ENCODE peak calls at places on chromosomes 1 and 21, in six cellular contexts. One of them, this sample, is unnamed.

GRCh38 chr1:70134148-70134547 is 71.2 kb downstream of the LRRC40 start:
- ATAC-seq in A549: no peak
- ATAC-seq in lower lobe of right lung: no peak
- ATAC-seq in heart left ventricle: peak; percentile 55
- ATAC-seq in psoas muscle: peak; percentile 95
- ATAC-seq in left lung: no peak
- ATAC-seq in this sample: no peak

GRCh38 chr1:111629190-111629954 is 9.8 kb downstream of the RAP1A start:
- ATAC-seq in A549: no peak
- ATAC-seq in lower lobe of right lung: no peak
- ATAC-seq in heart left ventricle: no peak
- ATAC-seq in psoas muscle: no peak
- ATAC-seq in left lung: no peak
- ATAC-seq in this sample: no peak

GRCh38 chr1:113021430-113022085 is 51.4 kb upstream of the LRIG2 start:
- ATAC-seq in A549: peak; percentile 30
- ATAC-seq in lower lobe of right lung: no peak
- ATAC-seq in heart left ventricle: no peak
- ATAC-seq in psoas muscle: no peak
- ATAC-seq in left lung: no peak
- ATAC-seq in this sample: no peak

GRCh38 chr1:41673806-41674205 is 189.3 kb upstream of the EDN2 start:
- ATAC-seq in A549: no peak
- ATAC-seq in lower lobe of right lung: no peak
- ATAC-seq in heart left ventricle: no peak
- ATAC-seq in psoas muscle: no peak
- ATAC-seq in left lung: no peak
- ATAC-seq in this sample: no peak

GRCh38 chr1:34190692-34191091 is 14.0 kb downstream of the C1orf94 start:
- ATAC-seq in A549: no peak
- ATAC-seq in lower lobe of right lung: no peak
- ATAC-seq in heart left ventricle: no peak
- ATAC-seq in psoas muscle: no peak
- ATAC-seq in left lung: no peak
- ATAC-seq in this sample: no peak

GRCh38 chr1:164671597-164672327 is 112.8 kb downstream of the PBX1 start:
- ATAC-seq in A549: no peak
- ATAC-seq in lower lobe of right lung: no peak
- ATAC-seq in heart left ventricle: no peak
- ATAC-seq in psoas muscle: no peak
- ATAC-seq in left lung: no peak
- ATAC-seq in this sample: no peak

GRCh38 chr1:71054281-71054731 is 6.7 kb upstream of the PTGER3 start:
- ATAC-seq in A549: peak; percentile 13
- ATAC-seq in lower lobe of right lung: peak; percentile 63
- ATAC-seq in heart left ventricle: no peak
- ATAC-seq in psoas muscle: peak; percentile 50
- ATAC-seq in left lung: no peak
- ATAC-seq in this sample: peak; percentile 19

GRCh38 chr1:153612755-153613331 is at the start of gene S100A16:
- ATAC-seq in A549: peak; percentile 65
- ATAC-seq in lower lobe of right lung: peak; percentile 77
- ATAC-seq in heart left ventricle: peak; percentile 43
- ATAC-seq in psoas muscle: peak; percentile 62
- ATAC-seq in left lung: peak; percentile 70
- ATAC-seq in this sample: peak; percentile 75

GRCh38 chr1:23611601-23612327 is 52.5 kb upstream of the ID3 start:
- ATAC-seq in A549: no peak
- ATAC-seq in lower lobe of right lung: no peak
- ATAC-seq in heart left ventricle: no peak
- ATAC-seq in psoas muscle: no peak
- ATAC-seq in left lung: no peak
- ATAC-seq in this sample: no peak

GRCh38 chr1:201539561-201540404 is 856 bp downstream of the NAV1 start:
- ATAC-seq in A549: no peak
- ATAC-seq in lower lobe of right lung: peak; percentile 34
- ATAC-seq in heart left ventricle: peak; percentile 49
- ATAC-seq in psoas muscle: peak; percentile 34
- ATAC-seq in left lung: peak; percentile 20
- ATAC-seq in this sample: peak; percentile 22

GRCh38 chr1:203463469-203464062 is 12.0 kb upstream of the PRELP start:
- ATAC-seq in A549: peak; percentile 52
- ATAC-seq in lower lobe of right lung: peak; percentile 18
- ATAC-seq in heart left ventricle: peak; percentile 10
- ATAC-seq in psoas muscle: no peak
- ATAC-seq in left lung: peak; percentile 37
- ATAC-seq in this sample: peak; percentile 32

DNA sequence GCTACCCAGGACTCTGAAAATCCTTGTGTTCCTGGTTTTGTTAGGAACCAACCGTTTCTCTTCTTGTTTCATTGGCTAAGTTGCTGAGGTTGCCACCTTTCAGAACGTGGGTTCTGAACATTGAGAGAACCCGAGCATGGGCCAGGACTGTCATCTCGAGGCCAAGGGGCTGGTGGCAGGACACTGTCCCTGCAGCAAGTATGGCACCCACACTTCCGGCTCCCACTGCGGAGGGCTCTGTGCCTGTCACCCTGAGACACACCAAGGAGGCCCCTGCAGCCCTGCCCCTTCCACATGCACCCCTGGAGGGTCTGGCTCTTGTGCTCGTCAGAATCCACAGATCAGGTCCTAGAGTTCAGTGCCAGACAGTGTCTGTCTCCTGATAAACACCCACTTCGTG is 39.1 kb upstream of the LRRC3 start:
- ATAC-seq in A549: no peak
- ATAC-seq in lower lobe of right lung: no peak
- ATAC-seq in heart left ventricle: no peak
- ATAC-seq in psoas muscle: no peak
- ATAC-seq in left lung: no peak
- ATAC-seq in this sample: no peak
- H3K9me3 ChIP-seq in A549: no peaks in the 10 kb centered on the region
- H3K9me3 ChIP-seq in lower lobe of right lung: no peaks in the 10 kb centered on the region
- H3K9me3 ChIP-seq in heart left ventricle: no peaks in the 10 kb centered on the region
- H3K9me3 ChIP-seq in psoas muscle: no peaks in the 10 kb centered on the region
- H3K9me3 ChIP-seq in left lung: no peaks in the 10 kb centered on the region
- H3K9me3 ChIP-seq in this sample: no peaks in the 10 kb centered on the region

GRCh38 chr21:22573834-22574233 is 1575.6 kb downstream of the NCAM2 start:
- ATAC-seq in A549: no peak
- ATAC-seq in lower lobe of right lung: no peak
- ATAC-seq in heart left ventricle: no peak
- ATAC-seq in psoas muscle: no peak
- ATAC-seq in left lung: no peak
- ATAC-seq in this sample: no peak
- H3K9me3 ChIP-seq in A549: no peaks in the 10 kb centered on the region
- H3K9me3 ChIP-seq in lower lobe of right lung: no peaks in the 10 kb centered on the region
- H3K9me3 ChIP-seq in heart left ventricle: no peaks in the 10 kb centered on the region
- H3K9me3 ChIP-seq in psoas muscle: no peaks in the 10 kb centered on the region
- H3K9me3 ChIP-seq in left lung: no peaks in the 10 kb centered on the region
- H3K9me3 ChIP-seq in this sample: no peaks in the 10 kb centered on the region

DNA sequence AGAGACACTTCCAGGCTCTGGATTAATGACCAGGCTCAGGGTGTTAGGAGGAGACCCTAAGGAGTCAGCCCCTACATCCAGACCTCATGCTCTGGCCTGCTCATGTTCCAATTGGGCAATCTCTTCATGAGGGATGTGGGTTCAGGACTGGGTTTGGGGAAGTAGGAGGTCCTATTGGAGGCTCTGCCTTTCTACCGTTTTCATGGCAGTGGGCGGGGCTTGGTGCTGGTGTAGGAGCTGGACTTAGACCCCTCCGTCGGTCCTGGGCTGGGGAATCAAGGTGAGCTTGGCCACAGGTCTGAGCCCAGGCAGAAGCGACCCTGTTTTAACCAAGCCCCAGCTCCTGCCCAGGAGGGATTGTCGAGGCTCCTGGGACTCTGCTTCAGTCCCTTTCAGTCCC is 123.4 kb downstream of the PRDM16 start:
- ATAC-seq in A549: no peak
- ATAC-seq in lower lobe of right lung: no peak
- ATAC-seq in heart left ventricle: no peak
- ATAC-seq in psoas muscle: no peak
- ATAC-seq in left lung: no peak
- ATAC-seq in this sample: no peak
- H3K9me3 ChIP-seq in A549: no peaks in the 10 kb centered on the region
- H3K9me3 ChIP-seq in lower lobe of right lung: no peaks in the 10 kb centered on the region
- H3K9me3 ChIP-seq in heart left ventricle: no peaks in the 10 kb centered on the region
- H3K9me3 ChIP-seq in psoas muscle: no peaks in the 10 kb centered on the region
- H3K9me3 ChIP-seq in left lung: no peaks in the 10 kb centered on the region
- H3K9me3 ChIP-seq in this sample: no peaks in the 10 kb centered on the region

GRCh38 chr1:247964933-247965332 is at the start of gene OR2AK2:
- ATAC-seq in A549: no peak
- ATAC-seq in lower lobe of right lung: no peak
- ATAC-seq in heart left ventricle: no peak
- ATAC-seq in psoas muscle: no peak
- ATAC-seq in left lung: no peak
- ATAC-seq in this sample: no peak
- H3K9me3 ChIP-seq in A549: peaks cover 3% of the 10 kb centered on the region
- H3K9me3 ChIP-seq in lower lobe of right lung: no peaks in the 10 kb centered on the region
- H3K9me3 ChIP-seq in heart left ventricle: no peaks in the 10 kb centered on the region
- H3K9me3 ChIP-seq in psoas muscle: no peaks in the 10 kb centered on the region
- H3K9me3 ChIP-seq in left lung: no peaks in the 10 kb centered on the region
- H3K9me3 ChIP-seq in this sample: no peaks in the 10 kb centered on the region

DNA sequence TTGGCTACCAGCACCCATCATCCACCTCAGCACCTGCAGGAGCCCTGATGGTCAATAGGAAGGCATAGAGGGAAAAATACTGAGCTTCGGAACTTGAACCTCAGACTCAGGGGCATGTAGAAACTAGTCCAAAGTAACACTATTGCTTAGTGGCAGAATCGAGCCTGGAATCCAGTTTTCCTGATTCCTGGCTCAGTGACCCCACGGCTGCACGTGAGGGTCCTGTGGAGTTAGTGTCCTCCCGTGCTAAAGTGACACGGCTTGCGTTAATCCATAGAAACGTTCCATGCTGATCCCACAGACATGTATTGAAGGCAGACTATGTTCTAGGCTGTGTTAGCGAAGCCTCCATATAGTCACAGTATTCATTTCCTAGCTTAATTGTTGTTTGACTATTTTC is 747.0 kb upstream of the TPTE start:
- ATAC-seq in A549: no peak
- ATAC-seq in lower lobe of right lung: no peak
- ATAC-seq in heart left ventricle: no peak
- ATAC-seq in psoas muscle: no peak
- ATAC-seq in left lung: no peak
- ATAC-seq in this sample: no peak
- H3K9me3 ChIP-seq in A549: no peaks in the 10 kb centered on the region
- H3K9me3 ChIP-seq in lower lobe of right lung: no peaks in the 10 kb centered on the region
- H3K9me3 ChIP-seq in heart left ventricle: no peaks in the 10 kb centered on the region
- H3K9me3 ChIP-seq in psoas muscle: no peaks in the 10 kb centered on the region
- H3K9me3 ChIP-seq in left lung: no peaks in the 10 kb centered on the region
- H3K9me3 ChIP-seq in this sample: no peaks in the 10 kb centered on the region

GRCh38 chr1:2875677-2876531 is 74.4 kb upstream of the TTC34 start:
- ATAC-seq in A549: peak; percentile 68
- ATAC-seq in lower lobe of right lung: no peak
- ATAC-seq in heart left ventricle: no peak
- ATAC-seq in psoas muscle: no peak
- ATAC-seq in left lung: peak; percentile 63
- ATAC-seq in this sample: no peak
- H3K9me3 ChIP-seq in A549: peaks cover 7% of the 10 kb centered on the region
- H3K9me3 ChIP-seq in lower lobe of right lung: peaks cover 13% of the 10 kb centered on the region
- H3K9me3 ChIP-seq in heart left ventricle: no peaks in the 10 kb centered on the region
- H3K9me3 ChIP-seq in psoas muscle: peaks cover 11% of the 10 kb centered on the region
- H3K9me3 ChIP-seq in left lung: peaks cover 7% of the 10 kb centered on the region
- H3K9me3 ChIP-seq in this sample: peaks cover 4% of the 10 kb centered on the region

GRCh38 chr1:68770817-68771216 is 273.9 kb upstream of the DEPDC1 start:
- ATAC-seq in A549: no peak
- ATAC-seq in lower lobe of right lung: no peak
- ATAC-seq in heart left ventricle: no peak
- ATAC-seq in psoas muscle: no peak
- ATAC-seq in left lung: no peak
- ATAC-seq in this sample: no peak
- H3K9me3 ChIP-seq in A549: no peaks in the 10 kb centered on the region
- H3K9me3 ChIP-seq in lower lobe of right lung: peaks cover 1% of the 10 kb centered on the region
- H3K9me3 ChIP-seq in heart left ventricle: no peaks in the 10 kb centered on the region
- H3K9me3 ChIP-seq in psoas muscle: peaks cover 6% of the 10 kb centered on the region
- H3K9me3 ChIP-seq in left lung: no peaks in the 10 kb centered on the region
- H3K9me3 ChIP-seq in this sample: no peaks in the 10 kb centered on the region

DNA sequence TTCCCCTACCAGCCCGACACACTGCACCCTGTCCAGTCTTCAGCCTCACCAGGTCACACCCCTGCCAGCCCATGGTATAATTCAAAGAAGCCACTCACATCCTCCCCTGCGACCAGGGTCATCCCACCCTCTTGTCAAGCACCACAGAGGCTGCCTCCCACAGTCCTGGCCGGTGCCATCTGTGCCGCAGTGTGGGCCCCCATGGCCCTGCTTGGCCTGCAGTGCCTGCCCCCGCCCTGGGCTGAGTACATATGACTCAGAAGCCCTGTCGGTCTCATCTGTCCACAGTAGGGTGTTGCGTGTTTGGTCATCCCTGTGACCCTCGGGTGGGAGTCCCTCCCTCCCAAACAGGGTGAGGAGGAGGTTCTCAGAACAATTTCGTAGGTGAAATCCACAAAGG is 190.8 kb upstream of the AJAP1 start:
- ATAC-seq in A549: no peak
- ATAC-seq in lower lobe of right lung: peak; percentile 25
- ATAC-seq in heart left ventricle: no peak
- ATAC-seq in psoas muscle: no peak
- ATAC-seq in left lung: no peak
- ATAC-seq in this sample: no peak
- H3K9me3 ChIP-seq in A549: no peaks in the 10 kb centered on the region
- H3K9me3 ChIP-seq in lower lobe of right lung: no peaks in the 10 kb centered on the region
- H3K9me3 ChIP-seq in heart left ventricle: no peaks in the 10 kb centered on the region
- H3K9me3 ChIP-seq in psoas muscle: no peaks in the 10 kb centered on the region
- H3K9me3 ChIP-seq in left lung: no peaks in the 10 kb centered on the region
- H3K9me3 ChIP-seq in this sample: no peaks in the 10 kb centered on the region